ENCODE peak calls at places on chromosomes 7 and 10, in eight cellular contexts. One of them, this sample, is unnamed.

GRCh38 chr10:61760943-61761824 is 98.5 kb downstream of the CABCOCO1 start:
- DNase-seq in tibial nerve: no peak
- DNase-seq in OCI-LY7: no peak
- DNase-seq in uterus: no peak
- DNase-seq in stomach: no peak
- DNase-seq in A673: peak
- DNase-seq in brain microvascular endothelial cell: peak
- DNase-seq in psoas muscle: no peak
- DNase-seq in this sample: no peak

GRCh38 chr10:72121389-72121788 is 33.0 kb upstream of the SPOCK2 start:
- DNase-seq in OCI-LY7: no peak
- DNase-seq in uterus: no peak
- DNase-seq in stomach: no peak
- DNase-seq in psoas muscle: no peak
- DNase-seq in brain microvascular endothelial cell: no peak
- DNase-seq in A673: no peak
- DNase-seq in tibial nerve: no peak
- DNase-seq in this sample: no peak

GRCh38 chr7:41415473-41416207 is 287.2 kb downstream of the INHBA start:
- DNase-seq in A673: no peak
- DNase-seq in OCI-LY7: no peak
- DNase-seq in tibial nerve: no peak
- DNase-seq in uterus: no peak
- DNase-seq in brain microvascular endothelial cell: no peak
- DNase-seq in stomach: no peak
- DNase-seq in psoas muscle: no peak
- DNase-seq in this sample: no peak

GRCh38 chr10:128016423-128017060 is 109.6 kb downstream of the PTPRE start:
- DNase-seq in stomach: no peak
- DNase-seq in tibial nerve: no peak
- DNase-seq in uterus: no peak
- DNase-seq in A673: no peak
- DNase-seq in psoas muscle: no peak
- DNase-seq in OCI-LY7: no peak
- DNase-seq in brain microvascular endothelial cell: no peak
- DNase-seq in this sample: no peak

GRCh38 chr10:98957801-98958200 is 277.9 kb downstream of the HPSE2 start:
- DNase-seq in tibial nerve: no peak
- DNase-seq in psoas muscle: no peak
- DNase-seq in uterus: no peak
- DNase-seq in brain microvascular endothelial cell: no peak
- DNase-seq in OCI-LY7: no peak
- DNase-seq in stomach: no peak
- DNase-seq in A673: no peak
- DNase-seq in this sample: no peak

GRCh38 chr7:91079491-91079890 is 184.7 kb upstream of the FZD1 start:
- DNase-seq in tibial nerve: no peak
- DNase-seq in A673: no peak
- DNase-seq in brain microvascular endothelial cell: peak
- DNase-seq in OCI-LY7: no peak
- DNase-seq in stomach: no peak
- DNase-seq in psoas muscle: no peak
- DNase-seq in uterus: no peak
- DNase-seq in this sample: no peak

GRCh38 chr7:5094641-5095040 is 49.0 kb downstream of the RBAK start:
- DNase-seq in brain microvascular endothelial cell: no peak
- DNase-seq in uterus: no peak
- DNase-seq in tibial nerve: no peak
- DNase-seq in psoas muscle: no peak
- DNase-seq in stomach: no peak
- DNase-seq in A673: no peak
- DNase-seq in OCI-LY7: peak
- DNase-seq in this sample: no peak

GRCh38 chr7:132804849-132805485 is 228.7 kb upstream of the PLXNA4 start:
- DNase-seq in brain microvascular endothelial cell: no peak
- DNase-seq in stomach: no peak
- DNase-seq in uterus: no peak
- DNase-seq in OCI-LY7: no peak
- DNase-seq in tibial nerve: no peak
- DNase-seq in A673: no peak
- DNase-seq in psoas muscle: no peak
- DNase-seq in this sample: no peak

GRCh38 chr7:107078517-107078966 is 34.0 kb downstream of the PRKAR2B start:
- DNase-seq in psoas muscle: no peak
- DNase-seq in tibial nerve: no peak
- DNase-seq in stomach: no peak
- DNase-seq in OCI-LY7: no peak
- DNase-seq in A673: peak
- DNase-seq in uterus: no peak
- DNase-seq in brain microvascular endothelial cell: peak
- DNase-seq in this sample: no peak

GRCh38 chr7:12540850-12541249 is 29.7 kb upstream of the SCIN start:
- DNase-seq in tibial nerve: no peak
- DNase-seq in A673: no peak
- DNase-seq in psoas muscle: no peak
- DNase-seq in OCI-LY7: no peak
- DNase-seq in stomach: no peak
- DNase-seq in brain microvascular endothelial cell: no peak
- DNase-seq in uterus: no peak
- DNase-seq in this sample: no peak

GRCh38 chr7:74379938-74380337 is 73.8 kb upstream of the GTF2IRD1 start:
- DNase-seq in brain microvascular endothelial cell: no peak
- DNase-seq in A673: no peak
- DNase-seq in psoas muscle: no peak
- DNase-seq in OCI-LY7: no peak
- DNase-seq in tibial nerve: no peak
- DNase-seq in uterus: no peak
- DNase-seq in stomach: peak
- DNase-seq in this sample: no peak

GRCh38 chr7:157079116-157079515 is 59.6 kb upstream of the UBE3C start:
- DNase-seq in A673: no peak
- DNase-seq in brain microvascular endothelial cell: no peak
- DNase-seq in stomach: no peak
- DNase-seq in tibial nerve: no peak
- DNase-seq in uterus: no peak
- DNase-seq in psoas muscle: no peak
- DNase-seq in OCI-LY7: no peak
- DNase-seq in this sample: no peak

GRCh38 chr10:29539398-29539797 is 95.4 kb downstream of the SVIL start:
- DNase-seq in OCI-LY7: no peak
- DNase-seq in A673: no peak
- DNase-seq in brain microvascular endothelial cell: no peak
- DNase-seq in tibial nerve: no peak
- DNase-seq in uterus: no peak
- DNase-seq in psoas muscle: peak
- DNase-seq in stomach: no peak
- DNase-seq in this sample: no peak
- H3K27ac ChIP-seq in OCI-LY7: no peak
- H3K27ac ChIP-seq in A673: no peak
- H3K27ac ChIP-seq in brain microvascular endothelial cell: no peak
- H3K27ac ChIP-seq in tibial nerve: no peak
- H3K27ac ChIP-seq in uterus: no peak
- H3K27ac ChIP-seq in psoas muscle: peak
- H3K27ac ChIP-seq in stomach: no peak
- H3K27ac ChIP-seq in this sample: peak

GRCh38 chr7:130273863-130274262 is 7.2 kb downstream of the CPA2 start:
- DNase-seq in OCI-LY7: no peak
- DNase-seq in stomach: no peak
- DNase-seq in A673: no peak
- DNase-seq in psoas muscle: no peak
- DNase-seq in uterus: peak
- DNase-seq in brain microvascular endothelial cell: no peak
- DNase-seq in tibial nerve: peak
- DNase-seq in this sample: no peak

GRCh38 chr7:130275826-130276291 is 9.2 kb downstream of the CPA2 start:
- DNase-seq in stomach: no peak
- DNase-seq in OCI-LY7: no peak
- DNase-seq in brain microvascular endothelial cell: no peak
- DNase-seq in uterus: no peak
- DNase-seq in psoas muscle: no peak
- DNase-seq in A673: peak
- DNase-seq in tibial nerve: no peak
- DNase-seq in this sample: no peak

GRCh38 chr7:130276796-130277762 is 10.4 kb downstream of the CPA2 start:
- DNase-seq in stomach: no peak
- DNase-seq in tibial nerve: no peak
- DNase-seq in A673: peak
- DNase-seq in OCI-LY7: no peak
- DNase-seq in uterus: no peak
- DNase-seq in psoas muscle: no peak
- DNase-seq in brain microvascular endothelial cell: no peak
- DNase-seq in this sample: no peak

GRCh38 chr7:130273081-130273699 is 6.5 kb downstream of the CPA2 start:
- DNase-seq in A673: peak
- DNase-seq in uterus: peak
- DNase-seq in stomach: no peak
- DNase-seq in psoas muscle: no peak
- DNase-seq in brain microvascular endothelial cell: no peak
- DNase-seq in tibial nerve: no peak
- DNase-seq in OCI-LY7: no peak
- DNase-seq in this sample: no peak

DNA sequence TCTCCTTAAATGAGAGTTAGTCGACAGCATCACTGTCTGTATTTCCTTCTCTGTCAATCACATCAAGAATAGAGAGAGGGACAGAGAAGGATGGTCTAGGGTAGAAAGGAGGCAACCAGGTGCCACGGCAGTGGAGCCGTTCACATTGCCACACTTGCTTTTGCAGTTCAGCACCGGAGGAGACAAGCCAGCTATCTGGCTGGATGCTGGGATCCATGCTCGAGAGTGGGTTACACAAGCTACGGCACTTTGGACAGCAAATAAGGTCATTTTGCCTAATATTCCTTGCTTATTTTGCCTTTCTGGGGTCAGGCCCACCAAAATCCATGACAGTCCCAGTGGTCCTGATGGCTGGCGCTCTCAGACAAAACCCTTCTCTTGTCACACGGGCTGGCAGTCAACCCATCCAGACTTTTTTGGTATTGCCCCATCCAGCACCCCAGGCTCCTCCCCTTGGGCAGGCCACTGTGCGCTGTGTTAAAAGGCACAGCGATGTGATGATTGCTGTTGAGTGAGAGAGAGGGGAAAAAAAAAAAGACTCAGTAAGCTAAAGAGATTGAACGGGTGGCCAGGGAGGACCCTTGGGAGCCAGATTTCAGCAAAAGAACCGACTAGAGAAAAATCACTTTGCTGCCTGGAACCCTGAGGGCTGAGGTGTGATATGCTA is 8.5 kb downstream of the CPA2 start:
- DNase-seq in OCI-LY7: no peak
- DNase-seq in stomach: no peak
- DNase-seq in tibial nerve: no peak
- DNase-seq in brain microvascular endothelial cell: no peak
- DNase-seq in uterus: no peak
- DNase-seq in A673: peak
- DNase-seq in psoas muscle: no peak
- DNase-seq in this sample: no peak
- H3K27ac ChIP-seq in OCI-LY7: no peak
- H3K27ac ChIP-seq in stomach: no peak
- H3K27ac ChIP-seq in tibial nerve: no peak
- H3K27ac ChIP-seq in brain microvascular endothelial cell: no peak
- H3K27ac ChIP-seq in uterus: peak
- H3K27ac ChIP-seq in A673: peak
- H3K27ac ChIP-seq in psoas muscle: no peak
- H3K27ac ChIP-seq in this sample: no peak

GRCh38 chr10:64444578-64444977 is 923.4 kb downstream of the REEP3 start:
- DNase-seq in OCI-LY7: no peak
- DNase-seq in uterus: no peak
- DNase-seq in stomach: no peak
- DNase-seq in tibial nerve: no peak
- DNase-seq in A673: no peak
- DNase-seq in psoas muscle: no peak
- DNase-seq in brain microvascular endothelial cell: no peak
- DNase-seq in this sample: no peak
- H3K27ac ChIP-seq in OCI-LY7: no peak
- H3K27ac ChIP-seq in uterus: no peak
- H3K27ac ChIP-seq in stomach: no peak
- H3K27ac ChIP-seq in tibial nerve: no peak
- H3K27ac ChIP-seq in A673: no peak
- H3K27ac ChIP-seq in psoas muscle: no peak
- H3K27ac ChIP-seq in brain microvascular endothelial cell: no peak
- H3K27ac ChIP-seq in this sample: no peak

GRCh38 chr7:22667562-22668239 is 59.3 kb upstream of the IL6 start:
- DNase-seq in brain microvascular endothelial cell: peak
- DNase-seq in psoas muscle: no peak
- DNase-seq in OCI-LY7: no peak
- DNase-seq in tibial nerve: no peak
- DNase-seq in stomach: no peak
- DNase-seq in A673: no peak
- DNase-seq in uterus: no peak
- DNase-seq in this sample: no peak
- H3K27ac ChIP-seq in brain microvascular endothelial cell: peak
- H3K27ac ChIP-seq in psoas muscle: no peak
- H3K27ac ChIP-seq in OCI-LY7: no peak
- H3K27ac ChIP-seq in tibial nerve: no peak
- H3K27ac ChIP-seq in stomach: no peak
- H3K27ac ChIP-seq in A673: no peak
- H3K27ac ChIP-seq in uterus: no peak
- H3K27ac ChIP-seq in this sample: no peak

DNA sequence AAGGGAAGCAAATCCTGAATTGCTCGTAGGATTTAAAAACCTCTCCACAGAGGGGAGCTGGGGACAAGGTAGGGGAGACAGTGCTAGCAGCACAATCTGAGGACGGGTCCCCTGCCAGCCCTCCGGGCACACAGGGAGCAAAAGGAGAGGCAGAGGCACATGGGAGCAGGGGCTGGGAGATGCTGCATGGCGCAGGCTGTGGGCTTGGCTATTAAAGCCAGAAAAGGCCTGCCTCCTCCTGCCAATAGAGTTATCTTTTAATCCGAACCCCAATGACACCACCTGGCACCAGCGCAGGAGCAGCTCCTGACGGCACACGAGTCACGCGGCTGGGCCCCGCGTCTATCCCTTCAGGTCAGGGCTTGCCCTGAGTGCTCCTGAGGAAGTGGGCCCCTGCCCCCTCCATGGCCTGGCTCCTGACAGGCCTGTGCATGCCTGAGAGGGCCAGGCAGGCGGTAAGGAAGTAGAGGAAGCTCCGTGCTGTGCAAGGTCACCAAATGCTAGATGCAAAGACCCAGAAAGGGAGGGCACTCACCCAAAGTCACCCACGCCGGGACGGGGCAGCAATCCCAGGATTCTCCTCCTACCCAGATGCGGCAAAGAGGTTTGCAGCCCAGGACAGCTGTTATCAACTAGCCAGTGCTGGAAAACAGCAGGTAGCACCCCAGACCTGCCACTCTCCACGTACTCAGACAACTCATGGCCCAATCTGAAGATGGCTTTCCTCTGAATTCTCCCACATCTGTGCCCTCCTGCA is 28.1 kb downstream of the DLG5 start:
- DNase-seq in A673: no peak
- DNase-seq in uterus: no peak
- DNase-seq in tibial nerve: no peak
- DNase-seq in OCI-LY7: no peak
- DNase-seq in stomach: peak
- DNase-seq in brain microvascular endothelial cell: no peak
- DNase-seq in psoas muscle: no peak
- DNase-seq in this sample: no peak
- H3K27ac ChIP-seq in A673: peak
- H3K27ac ChIP-seq in uterus: no peak
- H3K27ac ChIP-seq in tibial nerve: no peak
- H3K27ac ChIP-seq in OCI-LY7: no peak
- H3K27ac ChIP-seq in stomach: peak
- H3K27ac ChIP-seq in brain microvascular endothelial cell: no peak
- H3K27ac ChIP-seq in psoas muscle: peak
- H3K27ac ChIP-seq in this sample: peak

GRCh38 chr10:97704341-97704740 is 9.2 kb upstream of the MARVELD1 start:
- DNase-seq in stomach: no peak
- DNase-seq in A673: no peak
- DNase-seq in uterus: no peak
- DNase-seq in psoas muscle: no peak
- DNase-seq in brain microvascular endothelial cell: no peak
- DNase-seq in OCI-LY7: no peak
- DNase-seq in tibial nerve: no peak
- DNase-seq in this sample: no peak
- H3K27ac ChIP-seq in stomach: no peak
- H3K27ac ChIP-seq in A673: no peak
- H3K27ac ChIP-seq in uterus: no peak
- H3K27ac ChIP-seq in psoas muscle: no peak
- H3K27ac ChIP-seq in brain microvascular endothelial cell: no peak
- H3K27ac ChIP-seq in OCI-LY7: no peak
- H3K27ac ChIP-seq in tibial nerve: no peak
- H3K27ac ChIP-seq in this sample: no peak